ENCODE peak calls at places on chromosomes 12 and 14, in seven cellular contexts. One of them, this sample, is unnamed.

GRCh38 chr12:96045566-96045965 is 10.2 kb upstream of the LTA4H start:
- DNase-seq in NCI-H2081 treated with DMSO at 0.1 percent for 48 hours: no peak
- DNase-seq in HEK293T: no peak
- DNase-seq in heart left ventricle: no peak
- DNase-seq in naive thymus-derived CD8-positive, alpha-beta T cell: no peak
- DNase-seq in GM23248: no peak
- DNase-seq in AG08395: no peak
- DNase-seq in this sample: peak

GRCh38 chr12:54068423-54069070 is 14.9 kb downstream of the HOXC4 start:
- DNase-seq in naive thymus-derived CD8-positive, alpha-beta T cell: no peak
- DNase-seq in HEK293T: no peak
- DNase-seq in heart left ventricle: no peak
- DNase-seq in AG08395: no peak
- DNase-seq in NCI-H2081 treated with DMSO at 0.1 percent for 48 hours: no peak
- DNase-seq in GM23248: peak
- DNase-seq in this sample: peak

GRCh38 chr12:124655317-124656213 is 88.2 kb upstream of the NCOR2 start:
- DNase-seq in naive thymus-derived CD8-positive, alpha-beta T cell: no peak
- DNase-seq in NCI-H2081 treated with DMSO at 0.1 percent for 48 hours: no peak
- DNase-seq in AG08395: peak
- DNase-seq in heart left ventricle: peak
- DNase-seq in GM23248: peak
- DNase-seq in HEK293T: no peak
- DNase-seq in this sample: peak

GRCh38 chr12:2288875-2289274 is 236.1 kb downstream of the CACNA1C start:
- DNase-seq in NCI-H2081 treated with DMSO at 0.1 percent for 48 hours: no peak
- DNase-seq in HEK293T: no peak
- DNase-seq in naive thymus-derived CD8-positive, alpha-beta T cell: no peak
- DNase-seq in AG08395: no peak
- DNase-seq in GM23248: no peak
- DNase-seq in heart left ventricle: no peak
- DNase-seq in this sample: no peak

GRCh38 chr14:100056964-100057817 is 8.0 kb upstream of the EVL start:
- DNase-seq in heart left ventricle: no peak
- DNase-seq in naive thymus-derived CD8-positive, alpha-beta T cell: peak
- DNase-seq in NCI-H2081 treated with DMSO at 0.1 percent for 48 hours: no peak
- DNase-seq in HEK293T: peak
- DNase-seq in GM23248: peak
- DNase-seq in AG08395: peak
- DNase-seq in this sample: peak

GRCh38 chr12:91210144-91210543 is 27.5 kb upstream of the DCN start:
- DNase-seq in heart left ventricle: no peak
- DNase-seq in GM23248: no peak
- DNase-seq in HEK293T: no peak
- DNase-seq in AG08395: no peak
- DNase-seq in NCI-H2081 treated with DMSO at 0.1 percent for 48 hours: no peak
- DNase-seq in naive thymus-derived CD8-positive, alpha-beta T cell: no peak
- DNase-seq in this sample: no peak

GRCh38 chr14:41817626-41818025 is 210.9 kb downstream of the LRFN5 start:
- DNase-seq in NCI-H2081 treated with DMSO at 0.1 percent for 48 hours: no peak
- DNase-seq in AG08395: no peak
- DNase-seq in HEK293T: no peak
- DNase-seq in heart left ventricle: no peak
- DNase-seq in naive thymus-derived CD8-positive, alpha-beta T cell: no peak
- DNase-seq in GM23248: no peak
- DNase-seq in this sample: no peak

GRCh38 chr14:68278568-68279436 is 459.2 kb downstream of the RAD51B start:
- DNase-seq in naive thymus-derived CD8-positive, alpha-beta T cell: no peak
- DNase-seq in heart left ventricle: no peak
- DNase-seq in NCI-H2081 treated with DMSO at 0.1 percent for 48 hours: no peak
- DNase-seq in HEK293T: no peak
- DNase-seq in GM23248: peak
- DNase-seq in AG08395: peak
- DNase-seq in this sample: no peak

GRCh38 chr14:51849095-51849494 is 11.3 kb upstream of the GNG2 start:
- DNase-seq in GM23248: peak
- DNase-seq in naive thymus-derived CD8-positive, alpha-beta T cell: no peak
- DNase-seq in NCI-H2081 treated with DMSO at 0.1 percent for 48 hours: no peak
- DNase-seq in AG08395: peak
- DNase-seq in heart left ventricle: no peak
- DNase-seq in HEK293T: no peak
- DNase-seq in this sample: no peak

GRCh38 chr12:49105504-49106120 is 5.0 kb downstream of the LMBR1L start:
- DNase-seq in heart left ventricle: peak
- DNase-seq in AG08395: no peak
- DNase-seq in naive thymus-derived CD8-positive, alpha-beta T cell: no peak
- DNase-seq in NCI-H2081 treated with DMSO at 0.1 percent for 48 hours: no peak
- DNase-seq in HEK293T: no peak
- DNase-seq in GM23248: peak
- DNase-seq in this sample: peak

GRCh38 chr12:104370989-104371870 is 67.7 kb downstream of the EID3 start:
- DNase-seq in naive thymus-derived CD8-positive, alpha-beta T cell: no peak
- DNase-seq in HEK293T: no peak
- DNase-seq in AG08395: peak
- DNase-seq in GM23248: peak
- DNase-seq in heart left ventricle: no peak
- DNase-seq in NCI-H2081 treated with DMSO at 0.1 percent for 48 hours: no peak
- DNase-seq in this sample: peak

GRCh38 chr12:12661086-12661485 is 34.9 kb downstream of the GPR19 start:
- DNase-seq in naive thymus-derived CD8-positive, alpha-beta T cell: no peak
- DNase-seq in GM23248: peak
- DNase-seq in heart left ventricle: no peak
- DNase-seq in HEK293T: no peak
- DNase-seq in AG08395: peak
- DNase-seq in NCI-H2081 treated with DMSO at 0.1 percent for 48 hours: no peak
- DNase-seq in this sample: peak

GRCh38 chr12:79547735-79548347 is 142.9 kb downstream of the PAWR start:
- DNase-seq in HEK293T: peak
- DNase-seq in GM23248: peak
- DNase-seq in NCI-H2081 treated with DMSO at 0.1 percent for 48 hours: no peak
- DNase-seq in AG08395: peak
- DNase-seq in naive thymus-derived CD8-positive, alpha-beta T cell: peak
- DNase-seq in heart left ventricle: no peak
- DNase-seq in this sample: peak

GRCh38 chr12:47022296-47022695 is 57.1 kb upstream of the PCED1B start:
- DNase-seq in HEK293T: no peak
- DNase-seq in heart left ventricle: no peak
- DNase-seq in NCI-H2081 treated with DMSO at 0.1 percent for 48 hours: no peak
- DNase-seq in AG08395: peak
- DNase-seq in GM23248: peak
- DNase-seq in naive thymus-derived CD8-positive, alpha-beta T cell: no peak
- DNase-seq in this sample: peak

GRCh38 chr14:70257526-70257925 is 68.8 kb upstream of the SLC8A3 start:
- DNase-seq in GM23248: no peak
- DNase-seq in HEK293T: peak
- DNase-seq in heart left ventricle: no peak
- DNase-seq in AG08395: no peak
- DNase-seq in NCI-H2081 treated with DMSO at 0.1 percent for 48 hours: no peak
- DNase-seq in naive thymus-derived CD8-positive, alpha-beta T cell: no peak
- DNase-seq in this sample: no peak

GRCh38 chr14:77242752-77243151 is 28.3 kb downstream of the NGB start:
- DNase-seq in naive thymus-derived CD8-positive, alpha-beta T cell: no peak
- DNase-seq in HEK293T: no peak
- DNase-seq in GM23248: no peak
- DNase-seq in heart left ventricle: no peak
- DNase-seq in AG08395: no peak
- DNase-seq in NCI-H2081 treated with DMSO at 0.1 percent for 48 hours: no peak
- DNase-seq in this sample: peak

GRCh38 chr12:44717612-44718011 is 158.5 kb downstream of the NELL2 start:
- DNase-seq in GM23248: no peak
- DNase-seq in NCI-H2081 treated with DMSO at 0.1 percent for 48 hours: no peak
- DNase-seq in HEK293T: no peak
- DNase-seq in naive thymus-derived CD8-positive, alpha-beta T cell: no peak
- DNase-seq in heart left ventricle: no peak
- DNase-seq in AG08395: no peak
- DNase-seq in this sample: no peak

GRCh38 chr14:21455592-21455911 is 371 bp downstream of the CHD8 start:
- DNase-seq in naive thymus-derived CD8-positive, alpha-beta T cell: no peak
- DNase-seq in NCI-H2081 treated with DMSO at 0.1 percent for 48 hours: no peak
- DNase-seq in HEK293T: no peak
- DNase-seq in AG08395: peak
- DNase-seq in GM23248: peak
- DNase-seq in heart left ventricle: no peak
- DNase-seq in this sample: peak

GRCh38 chr14:104149617-104150141 is 11.3 kb downstream of the KIF26A start:
- DNase-seq in NCI-H2081 treated with DMSO at 0.1 percent for 48 hours: no peak
- DNase-seq in heart left ventricle: peak
- DNase-seq in AG08395: peak
- DNase-seq in GM23248: peak
- DNase-seq in HEK293T: peak
- DNase-seq in naive thymus-derived CD8-positive, alpha-beta T cell: no peak
- DNase-seq in this sample: no peak

GRCh38 chr12:94954029-94954685 is 49.3 kb downstream of the NDUFA12 start:
- DNase-seq in AG08395: no peak
- DNase-seq in heart left ventricle: no peak
- DNase-seq in naive thymus-derived CD8-positive, alpha-beta T cell: no peak
- DNase-seq in NCI-H2081 treated with DMSO at 0.1 percent for 48 hours: no peak
- DNase-seq in HEK293T: no peak
- DNase-seq in GM23248: peak
- DNase-seq in this sample: peak

GRCh38 chr12:82660541-82661325 is 26.0 kb upstream of the TMTC2 start:
- DNase-seq in NCI-H2081 treated with DMSO at 0.1 percent for 48 hours: no peak
- DNase-seq in AG08395: no peak
- DNase-seq in naive thymus-derived CD8-positive, alpha-beta T cell: no peak
- DNase-seq in HEK293T: no peak
- DNase-seq in GM23248: no peak
- DNase-seq in heart left ventricle: no peak
- DNase-seq in this sample: no peak

GRCh38 chr12:24854908-24855307 is 94.0 kb downstream of the BCAT1 start:
- DNase-seq in NCI-H2081 treated with DMSO at 0.1 percent for 48 hours: no peak
- DNase-seq in GM23248: peak
- DNase-seq in naive thymus-derived CD8-positive, alpha-beta T cell: no peak
- DNase-seq in heart left ventricle: no peak
- DNase-seq in AG08395: no peak
- DNase-seq in HEK293T: no peak
- DNase-seq in this sample: peak

GRCh38 chr14:52922059-52922458 is 28.8 kb downstream of the FERMT2 start:
- DNase-seq in AG08395: no peak
- DNase-seq in heart left ventricle: no peak
- DNase-seq in NCI-H2081 treated with DMSO at 0.1 percent for 48 hours: no peak
- DNase-seq in HEK293T: no peak
- DNase-seq in naive thymus-derived CD8-positive, alpha-beta T cell: no peak
- DNase-seq in GM23248: no peak
- DNase-seq in this sample: no peak

GRCh38 chr12:42447371-42447786 is 121.4 kb downstream of the PPHLN1 start:
- DNase-seq in GM23248: no peak
- DNase-seq in NCI-H2081 treated with DMSO at 0.1 percent for 48 hours: no peak
- DNase-seq in HEK293T: no peak
- DNase-seq in heart left ventricle: no peak
- DNase-seq in naive thymus-derived CD8-positive, alpha-beta T cell: no peak
- DNase-seq in AG08395: no peak
- DNase-seq in this sample: peak

GRCh38 chr14:24848427-24848826 is 201.5 kb downstream of the STXBP6 start:
- DNase-seq in HEK293T: no peak
- DNase-seq in AG08395: peak
- DNase-seq in naive thymus-derived CD8-positive, alpha-beta T cell: no peak
- DNase-seq in GM23248: peak
- DNase-seq in NCI-H2081 treated with DMSO at 0.1 percent for 48 hours: no peak
- DNase-seq in heart left ventricle: no peak
- DNase-seq in this sample: no peak

GRCh38 chr14:52365071-52365470 is 51.0 kb downstream of the PTGER2 start:
- DNase-seq in NCI-H2081 treated with DMSO at 0.1 percent for 48 hours: no peak
- DNase-seq in AG08395: peak
- DNase-seq in heart left ventricle: no peak
- DNase-seq in GM23248: no peak
- DNase-seq in HEK293T: no peak
- DNase-seq in naive thymus-derived CD8-positive, alpha-beta T cell: no peak
- DNase-seq in this sample: peak

GRCh38 chr14:103085106-103086091 is 1.4 kb downstream of the LBHD2 start:
- DNase-seq in GM23248: peak
- DNase-seq in AG08395: no peak
- DNase-seq in NCI-H2081 treated with DMSO at 0.1 percent for 48 hours: no peak
- DNase-seq in naive thymus-derived CD8-positive, alpha-beta T cell: no peak
- DNase-seq in HEK293T: no peak
- DNase-seq in heart left ventricle: peak
- DNase-seq in this sample: peak

GRCh38 chr14:68458840-68459469 is 333.9 kb downstream of the ZFP36L1 start:
- DNase-seq in naive thymus-derived CD8-positive, alpha-beta T cell: no peak
- DNase-seq in GM23248: peak
- DNase-seq in NCI-H2081 treated with DMSO at 0.1 percent for 48 hours: no peak
- DNase-seq in HEK293T: no peak
- DNase-seq in heart left ventricle: peak
- DNase-seq in AG08395: peak
- DNase-seq in this sample: peak

GRCh38 chr14:71143391-71144290 is 236.4 kb downstream of the PCNX1 start:
- DNase-seq in GM23248: peak
- DNase-seq in naive thymus-derived CD8-positive, alpha-beta T cell: peak
- DNase-seq in HEK293T: no peak
- DNase-seq in AG08395: peak
- DNase-seq in NCI-H2081 treated with DMSO at 0.1 percent for 48 hours: no peak
- DNase-seq in heart left ventricle: no peak
- DNase-seq in this sample: peak